ENCODE peak calls at places on chromosomes 2 and 18, in ten cellular contexts. D is esophagus squamous epithelium, C is OCI-M1, O is tibial nerve, J is Ammon's horn, A is COR-L47, L is activated T-cell treated with anti-CD3 and anti-CD28 coated beads for 1 hour, G is left ventricle myocardium inferior, N is D341Med, H is NCI-H226. X is an unnamed sample.

GRCh38 chr2:4246364-4247131 is 543.2 kb downstream of the DCDC2C start:
- DNase-seq in D (no peak), C (no peak), O (no peak), J (no peak), A (peak; percentile 61), L (no peak), G (no peak), N (no peak), H (no peak), X (no peak)

GRCh38 chr2:101830555-101830954 is 133.0 kb downstream of the MAP4K4 start:
- DNase-seq in D (no peak), C (no peak), O (no peak), J (no peak), A (no peak), L (no peak), G (no peak), N (no peak), H (peak; percentile 89), X (no peak)

GRCh38 chr18:24530630-24531111 is 70.2 kb downstream of the HRH4 start:
- DNase-seq in D (no peak), C (peak; percentile 71), O (no peak), J (peak; percentile 80), A (peak; percentile 60), L (no peak), G (no peak), N (no peak), H (peak; percentile 62), X (no peak)

GRCh38 chr2:112483821-112484220 is 1.9 kb downstream of the TTL start:
- DNase-seq in D (no peak), C (peak; percentile 34), O (no peak), J (no peak), A (no peak), L (no peak), G (no peak), N (no peak), H (no peak), X (no peak)

GRCh38 chr18:24396082-24396623 is 1.5 kb downstream of the OSBPL1A start:
- DNase-seq in D (no peak), C (peak; percentile 62), O (no peak), J (no peak), A (no peak), L (no peak), G (no peak), N (no peak), H (no peak), X (no peak)

GRCh38 chr2:51812138-51812866 is 780.4 kb upstream of the NRXN1 start:
- DNase-seq in D (no peak), C (peak; percentile 23), O (no peak), J (no peak), A (no peak), L (no peak), G (no peak), N (no peak), H (no peak), X (no peak)

GRCh38 chr2:181754136-181754535 is 73.8 kb upstream of the NEUROD1 start:
- DNase-seq in D (no peak), C (no peak), O (no peak), J (no peak), A (no peak), L (no peak), G (no peak), N (no peak), H (no peak), X (no peak)

GRCh38 chr2:208039661-208040060 is 14.3 kb upstream of the PLEKHM3 start:
- DNase-seq in D (no peak), C (no peak), O (no peak), J (peak; percentile 33), A (no peak), L (no peak), G (no peak), N (no peak), H (no peak), X (no peak)

GRCh38 chr2:16184341-16184890 is 244.1 kb downstream of the MYCN start:
- DNase-seq in D (no peak), C (no peak), O (no peak), J (no peak), A (no peak), L (no peak), G (no peak), N (no peak), H (no peak), X (no peak)

GRCh38 chr18:62209046-62209445 is 22.0 kb downstream of the RELCH start:
- DNase-seq in D (no peak), C (peak; percentile 63), O (no peak), J (no peak), A (no peak), L (no peak), G (no peak), N (no peak), H (no peak), X (no peak)

GRCh38 chr2:145323512-145323911 is 803.6 kb upstream of the ZEB2 start:
- DNase-seq in D (no peak), C (no peak), O (no peak), J (no peak), A (no peak), L (no peak), G (no peak), N (no peak), H (peak; percentile 12), X (no peak)